ENCODE peak calls at places on chromosomes 2 and 18, in six cellular contexts. J, V, M, P, F and G are unnamed samples.

GRCh38 chr2:27636766-27637165 is 7.9 kb downstream of the GPN1 start:
- DNase-seq in V (no peak), J (no peak), F (no peak), P (no peak), M (no peak), G (no peak)

GRCh38 chr2:85589982-85590791 is 5.4 kb upstream of the RNF181 start:
- DNase-seq in F (no peak), P (no peak), M (no peak), V (peak), J (no peak), G (no peak)

GRCh38 chr2:241813080-241813805 is 4.2 kb downstream of the NEU4 start:
- DNase-seq in J (no peak), M (peak), F (no peak), V (no peak), P (peak), G (no peak)

GRCh38 chr2:177683473-177684069 is 291.0 kb downstream of the AGPS start:
- DNase-seq in F (no peak), V (no peak), M (no peak), J (no peak), P (no peak), G (no peak)

GRCh38 chr2:238133499-238134392 is 4.7 kb upstream of the KLHL30 start:
- DNase-seq in V (no peak), P (no peak), M (peak), F (no peak), J (no peak), G (no peak)

GRCh38 chr2:19321946-19322345 is 36.5 kb downstream of the OSR1 start:
- DNase-seq in F (no peak), M (no peak), V (no peak), J (no peak), P (no peak), G (no peak)

GRCh38 chr2:143696651-143697050 is 567.4 kb downstream of the ARHGAP15 start:
- DNase-seq in J (no peak), P (no peak), F (no peak), V (no peak), M (no peak), G (no peak)

GRCh38 chr2:109185801-109186570 is 57.0 kb downstream of the SH3RF3 start:
- DNase-seq in P (no peak), M (no peak), V (no peak), J (no peak), F (no peak), G (no peak)

GRCh38 chr2:172148246-172148645 is 45.5 kb upstream of the DLX2 start:
- DNase-seq in F (no peak), V (no peak), M (no peak), J (no peak), P (no peak), G (no peak)

GRCh38 chr18:58114766-58115165 is 70.7 kb downstream of the NEDD4L start:
- DNase-seq in F (peak), P (no peak), M (no peak), J (no peak), V (no peak), G (no peak)

GRCh38 chr18:58119819-58120218 is 75.8 kb downstream of the NEDD4L start:
- DNase-seq in P (no peak), M (no peak), J (no peak), V (no peak), F (no peak), G (no peak)

GRCh38 chr18:58118510-58118909 is 74.5 kb downstream of the NEDD4L start:
- DNase-seq in V (no peak), P (no peak), M (no peak), J (no peak), F (no peak), G (no peak)

GRCh38 chr18:58116815-58117214 is 72.8 kb downstream of the NEDD4L start:
- DNase-seq in F (no peak), V (no peak), J (no peak), P (no peak), M (no peak), G (no peak)

DNA sequence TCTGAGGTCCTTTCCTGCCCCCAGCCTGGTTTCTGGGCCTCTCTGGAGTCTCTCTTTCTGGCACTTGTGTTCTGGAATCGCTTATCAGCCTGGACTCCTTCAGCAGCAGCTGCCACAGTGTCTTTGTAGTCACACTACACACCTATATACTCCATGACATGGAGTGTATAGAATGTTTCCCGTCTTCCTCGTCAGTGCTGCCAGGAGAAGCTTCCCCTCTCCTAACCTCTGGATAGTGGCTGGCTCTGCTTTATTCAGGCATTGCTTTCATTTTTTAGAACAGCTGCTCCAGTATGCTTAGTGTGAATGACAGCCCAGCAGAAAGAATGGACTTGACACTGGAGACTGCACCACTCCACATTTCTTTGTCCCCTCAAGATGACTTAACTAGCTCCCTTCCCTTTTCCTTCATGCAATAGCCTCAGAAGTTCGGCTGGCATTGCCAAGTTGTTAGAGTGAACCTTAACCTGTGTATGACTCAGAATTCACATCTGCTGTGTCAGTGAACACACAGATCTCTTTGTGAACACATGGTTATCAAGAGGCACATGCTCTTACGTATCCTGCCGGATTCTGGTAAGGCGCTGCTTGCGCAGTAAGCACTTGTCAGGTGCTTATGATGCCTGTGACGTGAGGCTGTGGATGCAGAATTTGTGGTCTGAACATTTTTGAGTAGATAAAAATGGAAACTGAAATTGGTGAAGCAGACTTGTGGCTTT is 73.8 kb downstream of the NEDD4L start:
- DNase-seq in J (peak), F (no peak), M (no peak), P (peak), V (no peak), G (peak)
- H3K27ac ChIP-seq in J (no peak), F (no peak), M (peak), P (peak), V (no peak), G (no peak)

DNA sequence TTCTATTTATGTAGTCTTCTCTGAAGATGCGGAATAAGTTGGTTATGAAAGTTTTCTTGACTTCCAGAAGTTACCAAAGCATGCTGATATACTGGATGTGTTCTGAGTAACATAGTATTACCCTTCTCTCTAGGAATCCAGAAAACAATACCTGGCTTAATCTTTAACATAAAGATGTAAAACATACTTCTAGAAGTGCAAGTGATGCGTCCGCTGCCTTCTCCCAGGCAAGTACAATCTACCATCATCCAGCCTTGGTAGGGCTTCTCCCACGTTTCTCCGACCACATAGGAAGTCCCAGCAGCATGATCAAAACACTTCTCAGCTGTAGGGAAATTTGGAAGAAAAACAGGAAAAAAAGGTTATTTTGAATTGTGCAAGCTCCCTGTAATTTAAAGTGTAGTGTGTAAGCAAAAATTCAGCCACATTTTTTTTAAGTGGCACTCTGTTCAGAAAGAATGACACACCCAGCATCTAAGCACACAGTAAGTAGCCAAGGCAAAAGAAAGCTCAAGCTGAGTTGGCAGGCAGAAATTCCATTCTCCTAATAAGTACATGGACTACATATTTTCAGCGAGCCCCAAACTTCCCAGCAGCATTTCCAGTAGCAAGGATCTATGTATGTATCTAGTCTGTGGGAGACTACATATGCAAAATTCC is 5.2 kb downstream of the FN1 start:
- DNase-seq in V (no peak), P (no peak), M (no peak), F (no peak), J (no peak), G (no peak)
- H3K27ac ChIP-seq in V (no peak), P (no peak), M (peak), F (no peak), J (no peak), G (no peak)

GRCh38 chr2:46848446-46848845 is 67.2 kb downstream of the MCFD2 start:
- DNase-seq in F (no peak), P (no peak), J (no peak), M (no peak), V (peak), G (no peak)
- H3K27ac ChIP-seq in F (no peak), P (peak), J (peak), M (peak), V (no peak), G (peak)

DNA sequence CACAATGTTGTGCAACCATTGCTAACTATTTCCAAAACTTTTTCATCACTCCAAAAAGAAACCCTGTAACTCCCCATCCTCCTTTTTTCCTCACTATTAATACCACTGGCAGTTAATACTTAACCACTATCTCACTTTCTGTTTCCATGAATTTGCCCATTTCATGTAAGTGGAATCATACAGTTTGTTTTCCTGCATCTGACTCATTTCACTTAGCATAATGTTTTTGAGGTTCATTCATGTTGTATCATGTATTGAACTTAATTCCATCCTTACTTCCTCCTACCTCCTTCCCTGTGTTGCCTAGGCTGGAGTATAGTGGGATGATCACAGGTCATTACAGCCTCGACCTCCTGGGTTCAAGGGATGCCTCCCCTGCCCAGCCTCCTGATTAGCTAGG is 68.3 kb downstream of the FAM117B start:
- DNase-seq in F (no peak), J (no peak), V (no peak), M (no peak), P (no peak), G (peak)
- H3K27ac ChIP-seq in F (no peak), J (no peak), V (no peak), M (no peak), P (no peak), G (peak)

GRCh38 chr18:76835380-76835779 is 13.0 kb downstream of the ZNF236 start:
- DNase-seq in M (no peak), P (no peak), V (no peak), J (no peak), F (no peak), G (no peak)

GRCh38 chr18:76839395-76839794 is 17.0 kb downstream of the ZNF236 start:
- DNase-seq in P (no peak), V (no peak), F (no peak), M (no peak), J (no peak), G (no peak)

GRCh38 chr18:76837071-76837470 is 14.7 kb downstream of the ZNF236 start:
- DNase-seq in M (no peak), P (no peak), F (no peak), J (no peak), V (no peak), G (no peak)

GRCh38 chr18:76834379-76834778 is 12.0 kb downstream of the ZNF236 start:
- DNase-seq in F (no peak), M (no peak), V (no peak), J (no peak), P (no peak), G (no peak)

DNA sequence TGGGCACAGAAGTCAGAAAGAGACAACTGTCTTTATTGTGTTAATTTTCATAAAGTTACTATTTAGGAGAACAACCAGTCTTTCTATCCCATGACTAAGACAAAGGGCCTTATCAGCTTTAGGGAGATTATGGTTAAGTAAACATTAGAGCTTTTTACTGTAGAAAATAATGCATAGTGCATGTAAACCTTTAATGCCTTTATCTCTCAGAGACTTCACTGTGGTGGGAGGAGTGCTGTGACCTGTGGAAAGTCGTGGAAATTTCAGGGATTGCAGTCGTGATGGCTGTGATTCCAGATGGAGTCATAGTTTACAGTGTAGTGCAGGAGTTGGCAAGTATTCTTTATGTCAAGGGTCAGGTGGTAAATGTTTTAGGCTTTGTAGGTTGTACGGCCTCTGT is 15.8 kb downstream of the ZNF236 start:
- DNase-seq in P (no peak), F (no peak), M (no peak), J (no peak), V (no peak), G (no peak)
- H3K27ac ChIP-seq in P (no peak), F (no peak), M (no peak), J (no peak), V (no peak), G (no peak)

DNA sequence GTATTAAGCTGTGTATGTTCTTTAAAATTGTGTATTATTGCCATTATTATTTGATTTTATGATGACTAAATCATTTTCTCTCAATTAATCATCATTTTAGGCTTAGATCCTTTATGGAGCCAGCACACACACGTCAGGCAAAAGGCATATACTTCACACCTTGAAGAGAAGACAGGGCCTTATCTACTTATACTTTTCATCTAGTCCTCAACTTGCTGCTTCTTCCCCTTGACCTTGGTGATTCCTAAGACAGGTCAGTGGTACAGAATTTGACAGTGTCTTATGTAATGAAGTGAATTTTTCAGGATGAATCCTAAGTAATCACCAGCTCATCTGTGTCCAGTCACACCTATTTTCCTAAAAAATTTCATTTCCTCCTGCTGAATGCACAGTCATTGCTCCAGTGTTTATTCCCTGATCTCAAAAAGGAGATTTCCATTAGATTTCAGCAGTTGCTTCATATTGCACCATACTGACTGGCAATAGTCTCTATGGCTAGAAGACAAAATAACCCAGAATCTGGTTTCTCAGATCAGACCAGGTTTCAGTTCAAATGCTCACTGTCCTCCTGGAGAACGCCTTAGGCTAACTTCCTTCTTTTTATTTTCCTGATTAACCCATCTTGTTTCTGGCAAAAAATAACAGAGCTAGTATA is 235.7 kb downstream of the PTH2R start:
- DNase-seq in J (no peak), F (no peak), P (no peak), V (no peak), M (no peak), G (no peak)
- H3K27ac ChIP-seq in J (no peak), F (no peak), P (no peak), V (no peak), M (no peak), G (no peak)

DNA sequence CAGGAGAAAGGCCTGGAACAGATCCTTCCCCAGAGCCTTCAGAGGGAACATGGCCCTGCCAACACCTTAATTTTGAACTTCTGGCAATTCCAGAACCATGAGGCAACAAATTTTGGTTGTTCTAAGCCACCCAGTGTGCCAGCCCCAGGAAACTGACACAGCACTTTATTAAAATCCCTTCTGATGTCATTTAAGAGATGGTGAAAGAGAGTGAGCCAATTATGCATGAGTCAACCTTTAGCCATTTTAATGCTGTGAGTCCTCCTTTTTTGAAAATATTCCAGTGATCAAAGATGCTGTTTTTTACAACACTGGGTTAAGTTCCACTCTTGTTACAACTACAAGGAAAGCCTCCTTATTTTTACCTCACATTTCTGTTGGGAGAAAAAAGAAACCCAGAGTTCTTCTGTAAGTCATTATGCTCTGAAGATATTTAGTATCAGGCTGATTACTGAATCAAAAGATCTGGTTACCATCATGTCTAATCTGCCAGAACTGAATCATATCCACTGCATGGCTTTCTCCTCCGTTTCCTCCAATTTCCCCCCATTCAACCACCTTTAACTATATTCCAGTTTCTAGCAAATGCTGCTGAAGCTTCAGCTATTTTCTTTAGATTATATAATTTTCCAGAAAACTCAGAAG is 235.4 kb downstream of the TXNL1 start:
- DNase-seq in P (no peak), J (peak), F (no peak), M (no peak), V (peak), G (peak)
- H3K27ac ChIP-seq in P (no peak), J (peak), F (no peak), M (no peak), V (no peak), G (peak)